ENCODE peak calls at places on chromosome 12, in seven cellular contexts. Z is tibial artery, U is left ventricle myocardium inferior, D is ascending aorta, S is astrocyte of the spinal cord, R is GM06990, K is cardiac muscle cell. N is an unnamed sample.

GRCh38 chr12:53098354-53098981 is 1.0 kb downstream of the IGFBP6 start:
- DNase-seq in R (no peak), K (peak; percentile 56), Z (peak; percentile 85), S (peak; percentile 82), U (peak; percentile 37), D (no peak), N (no peak)

GRCh38 chr12:108495054-108495453 is 20.0 kb upstream of the FICD start:
- DNase-seq in U (no peak), R (no peak), Z (no peak), K (peak; percentile 49), D (no peak), S (peak; percentile 32), N (no peak)

GRCh38 chr12:12992418-12993175 is 7.5 kb downstream of the HEBP1 start:
- DNase-seq in K (peak; percentile 97), S (peak; percentile 89), U (no peak), R (no peak), D (peak; percentile 31), Z (peak; percentile 74), N (peak; percentile 59)

GRCh38 chr12:6684609-6685008 is 4.6 kb downstream of the ZNF384 start:
- DNase-seq in D (no peak), R (no peak), Z (no peak), K (peak; percentile 50), S (no peak), U (no peak), N (no peak)

GRCh38 chr12:62210422-62210821 is 49.8 kb upstream of the USP15 start:
- DNase-seq in U (peak; percentile 24), D (no peak), S (peak; percentile 47), Z (peak; percentile 62), R (no peak), K (peak; percentile 76), N (no peak)

GRCh38 chr12:117118838-117119591 is 19.8 kb upstream of the TESC start:
- DNase-seq in D (no peak), R (no peak), Z (no peak), U (no peak), K (no peak), S (no peak), N (no peak)

GRCh38 chr12:116556964-116557706 is 2.0 kb upstream of the MAP1LC3B2 start:
- DNase-seq in D (no peak), R (no peak), K (peak; percentile 59), Z (no peak), S (no peak), U (no peak), N (no peak)

GRCh38 chr12:95117178-95117599 is 43.8 kb upstream of the NR2C1 start:
- DNase-seq in D (no peak), U (no peak), R (peak; percentile 41), S (peak; percentile 79), Z (peak; percentile 67), K (peak; percentile 84), N (peak; percentile 66)

GRCh38 chr12:94099191-94099983 is 49.0 kb upstream of the PLXNC1 start:
- DNase-seq in D (no peak), Z (no peak), K (peak; percentile 32), U (no peak), R (no peak), S (peak; percentile 80), N (no peak)

GRCh38 chr12:71686658-71687025 is 760 bp downstream of the TMEM19 start:
- DNase-seq in U (no peak), D (no peak), K (no peak), Z (no peak), R (peak; percentile 18), S (no peak), N (no peak)

GRCh38 chr12:126156806-126157574 is 1091.8 kb downstream of the AACS start:
- DNase-seq in D (no peak), R (no peak), S (no peak), K (no peak), Z (no peak), U (no peak), N (no peak)

GRCh38 chr12:9869307-9870161 is at the start of gene CLEC2B:
- DNase-seq in Z (no peak), R (no peak), K (peak; percentile 85), D (no peak), S (peak; percentile 83), U (no peak), N (no peak)

GRCh38 chr12:18421840-18422239 is 160.5 kb downstream of the PIK3C2G start:
- DNase-seq in S (peak; percentile 39), D (no peak), Z (no peak), R (no peak), U (no peak), K (peak; percentile 30), N (no peak)

GRCh38 chr12:81518638-81519037 is 240.5 kb downstream of the PPFIA2 start:
- DNase-seq in R (no peak), D (no peak), S (no peak), U (no peak), Z (no peak), K (no peak), N (no peak)

GRCh38 chr12:75954076-75954475 is 77.5 kb downstream of the PHLDA1 start:
- DNase-seq in S (peak; percentile 95), U (no peak), R (no peak), D (no peak), K (peak; percentile 93), Z (no peak), N (no peak)

GRCh38 chr12:67382206-67382871 is 113.2 kb downstream of the CAND1 start:
- DNase-seq in Z (no peak), S (peak; percentile 41), D (no peak), K (peak; percentile 40), R (no peak), U (no peak), N (no peak)

GRCh38 chr12:62750941-62751843 is 183.8 kb downstream of the PPM1H start:
- DNase-seq in U (no peak), Z (no peak), D (no peak), K (no peak), R (no peak), S (no peak), N (no peak)

GRCh38 chr12:113328368-113328889 is 6.5 kb downstream of the SLC8B1 start:
- DNase-seq in S (no peak), Z (no peak), D (no peak), R (no peak), U (no peak), K (no peak), N (no peak)

GRCh38 chr12:108580531-108580930 is 17.4 kb downstream of the TMEM119 start:
- DNase-seq in K (peak; percentile 39), Z (no peak), D (no peak), R (no peak), S (no peak), U (no peak), N (no peak)

GRCh38 chr12:99087278-99087677 is 442.2 kb downstream of the APAF1 start:
- DNase-seq in U (no peak), Z (no peak), D (no peak), R (no peak), K (peak; percentile 0), S (no peak), N (no peak)

GRCh38 chr12:50862316-50862715 is 19.6 kb downstream of the TMPRSS12 start:
- DNase-seq in Z (no peak), K (peak; percentile 54), S (peak; percentile 46), U (no peak), D (no peak), R (no peak), N (no peak)

GRCh38 chr12:117986705-117987469 is 18.1 kb upstream of the KSR2 start:
- DNase-seq in S (peak; percentile 70), Z (no peak), U (no peak), K (no peak), D (no peak), R (no peak), N (no peak)

GRCh38 chr12:24899503-24900098 is 49.3 kb downstream of the BCAT1 start:
- DNase-seq in K (no peak), R (no peak), S (no peak), U (no peak), D (no peak), Z (no peak), N (no peak)

GRCh38 chr12:24904871-24905270 is 44.0 kb downstream of the BCAT1 start:
- DNase-seq in S (no peak), U (no peak), D (no peak), R (no peak), K (no peak), Z (no peak), N (no peak)

GRCh38 chr12:24902521-24903304 is 46.2 kb downstream of the BCAT1 start:
- DNase-seq in U (peak; percentile 22), K (peak; percentile 34), Z (no peak), R (peak; percentile 66), D (no peak), S (peak; percentile 49), N (no peak)

GRCh38 chr12:24903305-24904088 is 45.4 kb downstream of the BCAT1 start:
- DNase-seq in Z (no peak), S (peak; percentile 43), R (no peak), K (peak; percentile 41), U (no peak), D (no peak), N (no peak)

GRCh38 chr12:24901975-24902461 is 46.9 kb downstream of the BCAT1 start:
- DNase-seq in Z (no peak), K (no peak), S (peak; percentile 42), U (no peak), D (no peak), R (peak; percentile 31), N (no peak)
- TF ChIP-seq CTCF in Z (no peak), K (no peak), S (no peak), U (no peak), D (no peak), R (no peak), N (no peak)

GRCh38 chr12:104275689-104276088 is 27.9 kb upstream of the EID3 start:
- DNase-seq in R (no peak), S (no peak), Z (no peak), U (no peak), K (no peak), D (no peak), N (no peak)
- TF ChIP-seq CTCF in R (no peak), S (no peak), Z (no peak), U (no peak), K (no peak), D (no peak), N (no peak)

GRCh38 chr12:14558377-14559051 is 9.2 kb downstream of the PLBD1 start:
- DNase-seq in D (no peak), S (no peak), R (no peak), Z (no peak), U (no peak), K (no peak), N (no peak)
- TF ChIP-seq CTCF in D (no peak), S (no peak), R (no peak), Z (no peak), U (no peak), K (no peak), N (no peak)

GRCh38 chr12:28961948-28962384 is 187.1 kb upstream of the FAR2 start:
- DNase-seq in D (no peak), U (no peak), S (peak; percentile 17), Z (no peak), R (no peak), K (peak; percentile 58), N (no peak)

GRCh38 chr12:28966049-28966778 is 182.9 kb upstream of the FAR2 start:
- DNase-seq in R (no peak), Z (no peak), D (no peak), K (peak; percentile 92), U (peak; percentile 39), S (peak; percentile 44), N (peak; percentile 59)

GRCh38 chr12:28958553-28959195 is 190.4 kb upstream of the FAR2 start:
- DNase-seq in Z (no peak), D (no peak), S (peak; percentile 69), U (no peak), K (peak; percentile 86), R (no peak), N (no peak)

GRCh38 chr12:28967426-28967825 is 181.7 kb upstream of the FAR2 start:
- DNase-seq in K (no peak), S (no peak), D (no peak), R (no peak), U (no peak), Z (no peak), N (no peak)

GRCh38 chr12:28963554-28963953 is 185.5 kb upstream of the FAR2 start:
- DNase-seq in Z (no peak), S (peak; percentile 34), U (no peak), K (peak; percentile 70), R (no peak), D (no peak), N (no peak)
- TF ChIP-seq CTCF in Z (no peak), S (peak; percentile 43), U (peak; percentile 36), K (peak; percentile 60), R (peak; percentile 14), D (no peak), N (no peak)

N was measured in lung.